ENCODE peak calls at places on chromosomes 7 and 10, in ten cellular contexts. One of them, this sample, is unnamed.

GRCh38 chr7:47100815-47101435 is 481.0 kb downstream of the TNS3 start:
- DNase-seq in heart right ventricle: peak
- DNase-seq in NCI-H446 treated with DMSO at 0.1 percent for 48 hours: no peak
- DNase-seq in body of pancreas: peak
- DNase-seq in A172: peak
- DNase-seq in IMR-90: peak
- DNase-seq in T-helper 2 cell: no peak
- DNase-seq in posterior cingulate gyrus: no peak
- DNase-seq in substantia nigra: no peak
- DNase-seq in activated T-cell treated with anti-CD3 and anti-CD28 coated beads for 48 hours: no peak
- DNase-seq in this sample: peak

GRCh38 chr10:25465582-25466372 is 291.0 kb downstream of the GPR158 start:
- DNase-seq in heart right ventricle: no peak
- DNase-seq in NCI-H446 treated with DMSO at 0.1 percent for 48 hours: no peak
- DNase-seq in body of pancreas: no peak
- DNase-seq in A172: peak
- DNase-seq in IMR-90: no peak
- DNase-seq in T-helper 2 cell: no peak
- DNase-seq in posterior cingulate gyrus: no peak
- DNase-seq in substantia nigra: no peak
- DNase-seq in activated T-cell treated with anti-CD3 and anti-CD28 coated beads for 48 hours: no peak
- DNase-seq in this sample: peak

GRCh38 chr7:100893910-100894763 is 1.6 kb downstream of the ACHE start:
- DNase-seq in heart right ventricle: no peak
- DNase-seq in NCI-H446 treated with DMSO at 0.1 percent for 48 hours: no peak
- DNase-seq in body of pancreas: no peak
- DNase-seq in A172: no peak
- DNase-seq in IMR-90: no peak
- DNase-seq in T-helper 2 cell: no peak
- DNase-seq in posterior cingulate gyrus: peak
- DNase-seq in substantia nigra: no peak
- DNase-seq in activated T-cell treated with anti-CD3 and anti-CD28 coated beads for 48 hours: no peak
- DNase-seq in this sample: no peak

GRCh38 chr7:28984631-28985030 is 26.5 kb upstream of the TRIL start:
- DNase-seq in heart right ventricle: peak
- DNase-seq in NCI-H446 treated with DMSO at 0.1 percent for 48 hours: no peak
- DNase-seq in body of pancreas: peak
- DNase-seq in A172: peak
- DNase-seq in IMR-90: peak
- DNase-seq in T-helper 2 cell: no peak
- DNase-seq in posterior cingulate gyrus: no peak
- DNase-seq in substantia nigra: no peak
- DNase-seq in activated T-cell treated with anti-CD3 and anti-CD28 coated beads for 48 hours: no peak
- DNase-seq in this sample: no peak

GRCh38 chr7:106534271-106534846 is 126.6 kb downstream of the CCDC71L start:
- DNase-seq in heart right ventricle: no peak
- DNase-seq in NCI-H446 treated with DMSO at 0.1 percent for 48 hours: no peak
- DNase-seq in body of pancreas: no peak
- DNase-seq in A172: no peak
- DNase-seq in IMR-90: no peak
- DNase-seq in T-helper 2 cell: no peak
- DNase-seq in posterior cingulate gyrus: no peak
- DNase-seq in substantia nigra: no peak
- DNase-seq in activated T-cell treated with anti-CD3 and anti-CD28 coated beads for 48 hours: no peak
- DNase-seq in this sample: no peak

GRCh38 chr7:152565731-152566130 is 110.2 kb downstream of the XRCC2 start:
- DNase-seq in heart right ventricle: no peak
- DNase-seq in NCI-H446 treated with DMSO at 0.1 percent for 48 hours: no peak
- DNase-seq in body of pancreas: no peak
- DNase-seq in A172: no peak
- DNase-seq in IMR-90: no peak
- DNase-seq in T-helper 2 cell: no peak
- DNase-seq in posterior cingulate gyrus: peak
- DNase-seq in substantia nigra: no peak
- DNase-seq in activated T-cell treated with anti-CD3 and anti-CD28 coated beads for 48 hours: no peak
- DNase-seq in this sample: no peak

GRCh38 chr10:26983156-26983555 is 117.1 kb downstream of the ANKRD26 start:
- DNase-seq in heart right ventricle: no peak
- DNase-seq in NCI-H446 treated with DMSO at 0.1 percent for 48 hours: no peak
- DNase-seq in body of pancreas: no peak
- DNase-seq in A172: no peak
- DNase-seq in IMR-90: no peak
- DNase-seq in T-helper 2 cell: no peak
- DNase-seq in posterior cingulate gyrus: no peak
- DNase-seq in substantia nigra: no peak
- DNase-seq in activated T-cell treated with anti-CD3 and anti-CD28 coated beads for 48 hours: no peak
- DNase-seq in this sample: no peak

GRCh38 chr10:1162481-1163203 is 106.5 kb downstream of the WDR37 start:
- DNase-seq in heart right ventricle: no peak
- DNase-seq in NCI-H446 treated with DMSO at 0.1 percent for 48 hours: no peak
- DNase-seq in body of pancreas: no peak
- DNase-seq in A172: no peak
- DNase-seq in IMR-90: no peak
- DNase-seq in T-helper 2 cell: no peak
- DNase-seq in posterior cingulate gyrus: peak
- DNase-seq in substantia nigra: no peak
- DNase-seq in activated T-cell treated with anti-CD3 and anti-CD28 coated beads for 48 hours: no peak
- DNase-seq in this sample: no peak

GRCh38 chr7:149285581-149285975 is 23.6 kb downstream of the ZNF783 start:
- DNase-seq in heart right ventricle: no peak
- DNase-seq in NCI-H446 treated with DMSO at 0.1 percent for 48 hours: no peak
- DNase-seq in body of pancreas: peak
- DNase-seq in A172: no peak
- DNase-seq in IMR-90: peak
- DNase-seq in T-helper 2 cell: no peak
- DNase-seq in posterior cingulate gyrus: peak
- DNase-seq in substantia nigra: no peak
- DNase-seq in activated T-cell treated with anti-CD3 and anti-CD28 coated beads for 48 hours: no peak
- DNase-seq in this sample: no peak

GRCh38 chr7:90453931-90454330 is 15.5 kb upstream of the PTTG1IP2 start:
- DNase-seq in heart right ventricle: no peak
- DNase-seq in NCI-H446 treated with DMSO at 0.1 percent for 48 hours: no peak
- DNase-seq in body of pancreas: no peak
- DNase-seq in A172: no peak
- DNase-seq in IMR-90: no peak
- DNase-seq in T-helper 2 cell: no peak
- DNase-seq in posterior cingulate gyrus: no peak
- DNase-seq in substantia nigra: no peak
- DNase-seq in activated T-cell treated with anti-CD3 and anti-CD28 coated beads for 48 hours: no peak
- DNase-seq in this sample: no peak

GRCh38 chr10:14040787-14041631 is 289.7 kb downstream of the FRMD4A start:
- DNase-seq in heart right ventricle: no peak
- DNase-seq in NCI-H446 treated with DMSO at 0.1 percent for 48 hours: no peak
- DNase-seq in body of pancreas: no peak
- DNase-seq in A172: no peak
- DNase-seq in IMR-90: no peak
- DNase-seq in T-helper 2 cell: no peak
- DNase-seq in posterior cingulate gyrus: no peak
- DNase-seq in substantia nigra: no peak
- DNase-seq in activated T-cell treated with anti-CD3 and anti-CD28 coated beads for 48 hours: no peak
- DNase-seq in this sample: no peak

GRCh38 chr7:140121321-140121720 is 55.5 kb downstream of the KDM7A start:
- DNase-seq in heart right ventricle: no peak
- DNase-seq in NCI-H446 treated with DMSO at 0.1 percent for 48 hours: no peak
- DNase-seq in body of pancreas: no peak
- DNase-seq in A172: no peak
- DNase-seq in IMR-90: no peak
- DNase-seq in T-helper 2 cell: no peak
- DNase-seq in posterior cingulate gyrus: no peak
- DNase-seq in substantia nigra: no peak
- DNase-seq in activated T-cell treated with anti-CD3 and anti-CD28 coated beads for 48 hours: no peak
- DNase-seq in this sample: no peak

GRCh38 chr7:128908750-128909385 is 1.6 kb downstream of the KCP start:
- DNase-seq in heart right ventricle: no peak
- DNase-seq in NCI-H446 treated with DMSO at 0.1 percent for 48 hours: no peak
- DNase-seq in body of pancreas: no peak
- DNase-seq in A172: no peak
- DNase-seq in IMR-90: no peak
- DNase-seq in T-helper 2 cell: no peak
- DNase-seq in posterior cingulate gyrus: no peak
- DNase-seq in substantia nigra: no peak
- DNase-seq in activated T-cell treated with anti-CD3 and anti-CD28 coated beads for 48 hours: no peak
- DNase-seq in this sample: no peak

GRCh38 chr10:95832216-95833037 is 75.3 kb upstream of the CC2D2B start:
- DNase-seq in heart right ventricle: no peak
- DNase-seq in NCI-H446 treated with DMSO at 0.1 percent for 48 hours: no peak
- DNase-seq in body of pancreas: no peak
- DNase-seq in A172: no peak
- DNase-seq in IMR-90: no peak
- DNase-seq in T-helper 2 cell: peak
- DNase-seq in posterior cingulate gyrus: no peak
- DNase-seq in substantia nigra: no peak
- DNase-seq in activated T-cell treated with anti-CD3 and anti-CD28 coated beads for 48 hours: no peak
- DNase-seq in this sample: no peak

GRCh38 chr7:92421676-92422435 is 25.4 kb upstream of the GATAD1 start:
- DNase-seq in heart right ventricle: no peak
- DNase-seq in NCI-H446 treated with DMSO at 0.1 percent for 48 hours: no peak
- DNase-seq in body of pancreas: peak
- DNase-seq in A172: no peak
- DNase-seq in IMR-90: peak
- DNase-seq in T-helper 2 cell: no peak
- DNase-seq in posterior cingulate gyrus: no peak
- DNase-seq in substantia nigra: no peak
- DNase-seq in activated T-cell treated with anti-CD3 and anti-CD28 coated beads for 48 hours: no peak
- DNase-seq in this sample: peak

GRCh38 chr10:31601136-31601535 is 282.1 kb downstream of the ZEB1 start:
- DNase-seq in heart right ventricle: no peak
- DNase-seq in NCI-H446 treated with DMSO at 0.1 percent for 48 hours: no peak
- DNase-seq in body of pancreas: no peak
- DNase-seq in A172: no peak
- DNase-seq in IMR-90: no peak
- DNase-seq in T-helper 2 cell: no peak
- DNase-seq in posterior cingulate gyrus: no peak
- DNase-seq in substantia nigra: no peak
- DNase-seq in activated T-cell treated with anti-CD3 and anti-CD28 coated beads for 48 hours: no peak
- DNase-seq in this sample: no peak

GRCh38 chr10:43201545-43202131 is 63.4 kb downstream of the CSGALNACT2 start:
- DNase-seq in heart right ventricle: no peak
- DNase-seq in NCI-H446 treated with DMSO at 0.1 percent for 48 hours: no peak
- DNase-seq in body of pancreas: no peak
- DNase-seq in A172: no peak
- DNase-seq in IMR-90: no peak
- DNase-seq in T-helper 2 cell: no peak
- DNase-seq in posterior cingulate gyrus: peak
- DNase-seq in substantia nigra: no peak
- DNase-seq in activated T-cell treated with anti-CD3 and anti-CD28 coated beads for 48 hours: no peak
- DNase-seq in this sample: no peak

GRCh38 chr10:36489928-36490279 is 635.5 kb upstream of the ANKRD30A start:
- DNase-seq in heart right ventricle: no peak
- DNase-seq in NCI-H446 treated with DMSO at 0.1 percent for 48 hours: no peak
- DNase-seq in body of pancreas: no peak
- DNase-seq in A172: peak
- DNase-seq in IMR-90: peak
- DNase-seq in T-helper 2 cell: no peak
- DNase-seq in posterior cingulate gyrus: no peak
- DNase-seq in substantia nigra: no peak
- DNase-seq in activated T-cell treated with anti-CD3 and anti-CD28 coated beads for 48 hours: no peak
- DNase-seq in this sample: no peak

GRCh38 chr10:103278862-103279298 is 1.9 kb downstream of the INA start:
- DNase-seq in heart right ventricle: peak
- DNase-seq in NCI-H446 treated with DMSO at 0.1 percent for 48 hours: no peak
- DNase-seq in body of pancreas: peak
- DNase-seq in A172: no peak
- DNase-seq in IMR-90: peak
- DNase-seq in T-helper 2 cell: peak
- DNase-seq in posterior cingulate gyrus: no peak
- DNase-seq in substantia nigra: no peak
- DNase-seq in activated T-cell treated with anti-CD3 and anti-CD28 coated beads for 48 hours: peak
- DNase-seq in this sample: peak

GRCh38 chr7:7956531-7957221 is 11.9 kb upstream of the GLCCI1 start:
- DNase-seq in heart right ventricle: no peak
- DNase-seq in NCI-H446 treated with DMSO at 0.1 percent for 48 hours: no peak
- DNase-seq in body of pancreas: no peak
- DNase-seq in A172: no peak
- DNase-seq in IMR-90: peak
- DNase-seq in T-helper 2 cell: no peak
- DNase-seq in posterior cingulate gyrus: no peak
- DNase-seq in substantia nigra: no peak
- DNase-seq in activated T-cell treated with anti-CD3 and anti-CD28 coated beads for 48 hours: no peak
- DNase-seq in this sample: no peak

GRCh38 chr7:48280100-48280499 is 108.8 kb downstream of the ABCA13 start:
- DNase-seq in heart right ventricle: no peak
- DNase-seq in NCI-H446 treated with DMSO at 0.1 percent for 48 hours: no peak
- DNase-seq in body of pancreas: no peak
- DNase-seq in A172: no peak
- DNase-seq in IMR-90: peak
- DNase-seq in T-helper 2 cell: no peak
- DNase-seq in posterior cingulate gyrus: no peak
- DNase-seq in substantia nigra: no peak
- DNase-seq in activated T-cell treated with anti-CD3 and anti-CD28 coated beads for 48 hours: peak
- DNase-seq in this sample: no peak

GRCh38 chr7:157463245-157463644 is 126.4 kb downstream of the DNAJB6 start:
- DNase-seq in heart right ventricle: no peak
- DNase-seq in NCI-H446 treated with DMSO at 0.1 percent for 48 hours: no peak
- DNase-seq in body of pancreas: peak
- DNase-seq in A172: no peak
- DNase-seq in IMR-90: no peak
- DNase-seq in T-helper 2 cell: no peak
- DNase-seq in posterior cingulate gyrus: no peak
- DNase-seq in substantia nigra: no peak
- DNase-seq in activated T-cell treated with anti-CD3 and anti-CD28 coated beads for 48 hours: no peak
- DNase-seq in this sample: no peak

GRCh38 chr10:43078175-43078985 is 1.5 kb downstream of the RET start:
- DNase-seq in heart right ventricle: no peak
- DNase-seq in NCI-H446 treated with DMSO at 0.1 percent for 48 hours: no peak
- DNase-seq in body of pancreas: no peak
- DNase-seq in A172: no peak
- DNase-seq in IMR-90: no peak
- DNase-seq in T-helper 2 cell: no peak
- DNase-seq in posterior cingulate gyrus: no peak
- DNase-seq in substantia nigra: no peak
- DNase-seq in activated T-cell treated with anti-CD3 and anti-CD28 coated beads for 48 hours: no peak
- DNase-seq in this sample: no peak

GRCh38 chr10:75971402-75972211 is 540.2 kb downstream of the LRMDA start:
- DNase-seq in heart right ventricle: no peak
- DNase-seq in NCI-H446 treated with DMSO at 0.1 percent for 48 hours: no peak
- DNase-seq in body of pancreas: no peak
- DNase-seq in A172: no peak
- DNase-seq in IMR-90: peak
- DNase-seq in T-helper 2 cell: no peak
- DNase-seq in posterior cingulate gyrus: no peak
- DNase-seq in substantia nigra: no peak
- DNase-seq in activated T-cell treated with anti-CD3 and anti-CD28 coated beads for 48 hours: no peak
- DNase-seq in this sample: no peak

GRCh38 chr10:92149261-92149660 is 141.6 kb downstream of the CPEB3 start:
- DNase-seq in heart right ventricle: no peak
- DNase-seq in NCI-H446 treated with DMSO at 0.1 percent for 48 hours: no peak
- DNase-seq in body of pancreas: no peak
- DNase-seq in A172: no peak
- DNase-seq in IMR-90: no peak
- DNase-seq in T-helper 2 cell: no peak
- DNase-seq in posterior cingulate gyrus: no peak
- DNase-seq in substantia nigra: no peak
- DNase-seq in activated T-cell treated with anti-CD3 and anti-CD28 coated beads for 48 hours: no peak
- DNase-seq in this sample: no peak

GRCh38 chr7:55288070-55288824 is 76.9 kb upstream of the LANCL2 start:
- DNase-seq in heart right ventricle: no peak
- DNase-seq in NCI-H446 treated with DMSO at 0.1 percent for 48 hours: peak
- DNase-seq in body of pancreas: no peak
- DNase-seq in A172: no peak
- DNase-seq in IMR-90: no peak
- DNase-seq in T-helper 2 cell: no peak
- DNase-seq in posterior cingulate gyrus: no peak
- DNase-seq in substantia nigra: no peak
- DNase-seq in activated T-cell treated with anti-CD3 and anti-CD28 coated beads for 48 hours: no peak
- DNase-seq in this sample: no peak

GRCh38 chr7:151087247-151088018 is 1.2 kb downstream of the AGAP3 start:
- DNase-seq in heart right ventricle: peak
- DNase-seq in NCI-H446 treated with DMSO at 0.1 percent for 48 hours: no peak
- DNase-seq in body of pancreas: peak
- DNase-seq in A172: no peak
- DNase-seq in IMR-90: peak
- DNase-seq in T-helper 2 cell: no peak
- DNase-seq in posterior cingulate gyrus: peak
- DNase-seq in substantia nigra: peak
- DNase-seq in activated T-cell treated with anti-CD3 and anti-CD28 coated beads for 48 hours: peak
- DNase-seq in this sample: no peak

GRCh38 chr10:119750391-119751230 is 24.8 kb downstream of the INPP5F start:
- DNase-seq in heart right ventricle: peak
- DNase-seq in NCI-H446 treated with DMSO at 0.1 percent for 48 hours: peak
- DNase-seq in body of pancreas: peak
- DNase-seq in A172: peak
- DNase-seq in IMR-90: peak
- DNase-seq in T-helper 2 cell: peak
- DNase-seq in posterior cingulate gyrus: no peak
- DNase-seq in substantia nigra: peak
- DNase-seq in activated T-cell treated with anti-CD3 and anti-CD28 coated beads for 48 hours: peak
- DNase-seq in this sample: peak